ENCODE peak calls at places on chromosomes 16 and 17, in eight cellular contexts. E, D, N, T, P, J, C and K are unnamed samples.

GRCh38 chr17:14813649-14814048 is 451.5 kb downstream of the PMP22 start:
- DNase-seq in N (no peak), J (no peak), P (no peak), D (no peak), T (peak), E (no peak), C (peak), K (no peak)

GRCh38 chr17:72565006-72565405 is 444.2 kb downstream of the SOX9 start:
- DNase-seq in E (no peak), P (no peak), T (no peak), J (no peak), C (no peak), D (no peak), N (no peak), K (no peak)

GRCh38 chr17:51032850-51033249 is 87.8 kb downstream of the SPAG9 start:
- DNase-seq in E (no peak), D (no peak), J (no peak), C (no peak), P (no peak), T (peak), N (no peak), K (no peak)

GRCh38 chr16:66342294-66342900 is 24.1 kb upstream of the CDH5 start:
- DNase-seq in N (peak), D (no peak), J (no peak), E (no peak), T (peak), P (no peak), C (peak), K (no peak)

GRCh38 chr16:47374629-47375028 is 86.2 kb downstream of the ITFG1 start:
- DNase-seq in C (no peak), T (peak), D (no peak), J (no peak), P (peak), E (no peak), N (no peak), K (no peak)

GRCh38 chr17:2343421-2343820 is 6.1 kb downstream of the SGSM2 start:
- DNase-seq in C (no peak), J (no peak), T (no peak), P (no peak), N (peak), D (no peak), E (no peak), K (no peak)

GRCh38 chr16:28981517-28981916 is 3.3 kb upstream of the LAT start:
- DNase-seq in P (no peak), E (no peak), D (no peak), J (no peak), C (peak), T (peak), N (no peak), K (no peak)

GRCh38 chr17:81231121-81231645 is 7.7 kb downstream of the TEPSIN start:
- DNase-seq in J (no peak), P (no peak), C (no peak), E (no peak), T (no peak), D (no peak), N (no peak), K (no peak)

GRCh38 chr17:79038545-79039135 is 14.7 kb downstream of the C1QTNF1 start:
- DNase-seq in P (peak), N (peak), C (no peak), J (no peak), E (peak), T (peak), D (no peak), K (no peak)

GRCh38 chr16:30892670-30893069 is 1.2 kb downstream of the BCL7C start:
- DNase-seq in C (no peak), N (no peak), E (no peak), T (no peak), P (no peak), J (no peak), D (no peak), K (no peak)

GRCh38 chr17:31598388-31598760 is 206.9 kb downstream of the RAB11FIP4 start:
- DNase-seq in C (no peak), P (no peak), J (no peak), E (peak), T (no peak), D (no peak), N (no peak), K (no peak)

GRCh38 chr16:88431651-88432050 is 21.4 kb upstream of the ZFPM1 start:
- DNase-seq in E (no peak), J (no peak), D (no peak), T (no peak), N (no peak), C (no peak), P (no peak), K (no peak)

GRCh38 chr17:60392845-60393702 is 1.1 kb upstream of the USP32 start:
- DNase-seq in E (no peak), C (peak), P (peak), D (no peak), N (no peak), J (peak), T (peak), K (peak)

GRCh38 chr17:1649844-1650409 is at the start of gene RILP:
- DNase-seq in P (peak), N (no peak), T (no peak), E (no peak), C (peak), D (no peak), J (no peak), K (no peak)

GRCh38 chr16:29900102-29900887 is at the start of gene ASPHD1:
- DNase-seq in E (no peak), T (peak), J (peak), C (peak), P (peak), D (peak), N (peak), K (peak)

GRCh38 chr16:50630394-50631020 is 50.6 kb downstream of the SNX20 start:
- DNase-seq in P (no peak), T (no peak), N (no peak), E (no peak), C (no peak), D (no peak), J (no peak), K (no peak)

GRCh38 chr16:79826732-79827514 is 226.4 kb upstream of the MAF start:
- DNase-seq in T (peak), E (no peak), D (no peak), P (peak), J (no peak), N (no peak), C (no peak), K (no peak)

GRCh38 chr17:80957461-80957941 is 34.1 kb upstream of the CHMP6 start:
- DNase-seq in N (no peak), E (no peak), P (no peak), J (no peak), C (no peak), D (no peak), T (no peak), K (no peak)

GRCh38 chr16:17070882-17071592 is 399.7 kb downstream of the XYLT1 start:
- DNase-seq in T (no peak), C (no peak), E (no peak), N (peak), P (no peak), D (no peak), J (no peak), K (no peak)

GRCh38 chr16:4301177-4301576 is 14.7 kb upstream of the GLIS2 start:
- DNase-seq in P (no peak), T (no peak), C (no peak), J (no peak), D (no peak), N (no peak), E (no peak), K (no peak)